ENCODE peak calls at places on chromosomes 6 and 20, in nine cellular contexts. E is NCI-H1092; U is pancreas; X is T1000; M is amygdala; J is astrocyte of the spinal cord; S is naive thymus-derived CD4-positive, alpha-beta T cell; F is NCI-H1105 treated with DMSO at 0.1 percent for 48 hours; I is WTC11. C is an unnamed sample.

GRCh38 chr20:35297153-35297552 is 4.9 kb upstream of the FAM83C start:
- DNase-seq in E (no peak), U (peak; percentile 6), X (no peak), M (no peak), J (no peak), S (no peak), F (no peak), I (no peak), C (no peak)

GRCh38 chr20:47318027-47318595 is 38.4 kb downstream of the ZMYND8 start:
- DNase-seq in E (no peak), U (no peak), X (no peak), M (no peak), J (no peak), S (no peak), F (no peak), I (peak; percentile 37), C (no peak)

GRCh38 chr6:56370591-56371198 is 123.3 kb upstream of the COL21A1 start:
- DNase-seq in E (peak; percentile 44), U (no peak), X (no peak), M (peak; percentile 6), J (peak; percentile 94), S (peak; percentile 5), F (peak; percentile 96), I (no peak), C (peak; percentile 82)

GRCh38 chr6:31740397-31741223 is 805 bp downstream of the MSH5 start:
- DNase-seq in E (no peak), U (no peak), X (no peak), M (no peak), J (no peak), S (no peak), F (no peak), I (no peak), C (no peak)

GRCh38 chr20:62666736-62667529 is 24.6 kb downstream of the SLCO4A1 start:
- DNase-seq in E (peak; percentile 16), U (peak; percentile 60), X (no peak), M (peak; percentile 35), J (no peak), S (no peak), F (no peak), I (no peak), C (no peak)

GRCh38 chr20:24995741-24996448 is 3.3 kb upstream of the APMAP start:
- DNase-seq in E (no peak), U (no peak), X (no peak), M (no peak), J (peak; percentile 5), S (no peak), F (no peak), I (no peak), C (peak; percentile 32)

GRCh38 chr20:6525447-6526303 is 241.8 kb upstream of the BMP2 start:
- DNase-seq in E (no peak), U (no peak), X (no peak), M (no peak), J (peak; percentile 24), S (no peak), F (no peak), I (peak; percentile 64), C (no peak)

GRCh38 chr6:141550471-141550870 is 582.3 kb upstream of the GJE1 start:
- DNase-seq in E (no peak), U (no peak), X (no peak), M (no peak), J (no peak), S (no peak), F (no peak), I (no peak), C (no peak)

GRCh38 chr20:17967595-17968365 is 814 bp downstream of the SNX5 start:
- DNase-seq in E (no peak), U (no peak), X (no peak), M (no peak), J (peak; percentile 59), S (peak; percentile 18), F (peak; percentile 43), I (no peak), C (peak; percentile 53)

GRCh38 chr6:107594736-107595135 is 104.8 kb downstream of the SOBP start:
- DNase-seq in E (no peak), U (no peak), X (no peak), M (no peak), J (no peak), S (no peak), F (no peak), I (no peak), C (no peak)

GRCh38 chr6:28371706-28372451 is 22.1 kb downstream of the ZKSCAN3 start:
- DNase-seq in E (no peak), U (no peak), X (no peak), M (no peak), J (no peak), S (no peak), F (no peak), I (no peak), C (no peak)

GRCh38 chr20:58870293-58871014 is 17.9 kb downstream of the GNAS start:
- DNase-seq in E (peak; percentile 45), U (peak; percentile 86), X (peak; percentile 21), M (no peak), J (peak; percentile 45), S (peak; percentile 50), F (peak; percentile 73), I (peak; percentile 83), C (peak; percentile 66)

GRCh38 chr20:43722153-43722505 is 4.7 kb downstream of the GTSF1L start:
- DNase-seq in E (no peak), U (no peak), X (no peak), M (no peak), J (no peak), S (peak; percentile 81), F (no peak), I (no peak), C (no peak)

GRCh38 chr20:53891306-53891894 is 179.0 kb downstream of the BCAS1 start:
- DNase-seq in E (no peak), U (no peak), X (no peak), M (no peak), J (no peak), S (no peak), F (no peak), I (no peak), C (no peak)

GRCh38 chr6:3788408-3789017 is 37.0 kb upstream of the PXDC1 start:
- DNase-seq in E (no peak), U (no peak), X (no peak), M (no peak), J (no peak), S (no peak), F (no peak), I (no peak), C (no peak)

GRCh38 chr6:158377866-158378265 is 65.6 kb downstream of the TULP4 start:
- DNase-seq in E (no peak), U (no peak), X (no peak), M (no peak), J (peak; percentile 31), S (no peak), F (peak; percentile 41), I (no peak), C (peak; percentile 49)

GRCh38 chr20:49668181-49668877 is 45.3 kb downstream of the B4GALT5 start:
- DNase-seq in E (no peak), U (no peak), X (no peak), M (no peak), J (no peak), S (no peak), F (no peak), I (no peak), C (no peak)

GRCh38 chr6:4693158-4693557 is 83.0 kb upstream of the CDYL start:
- DNase-seq in E (no peak), U (no peak), X (no peak), M (no peak), J (no peak), S (no peak), F (no peak), I (no peak), C (no peak)

GRCh38 chr6:3209114-3210023 is 18.1 kb downstream of the TUBB2B start:
- DNase-seq in E (no peak), U (no peak), X (peak; percentile 88), M (no peak), J (peak; percentile 96), S (no peak), F (no peak), I (peak; percentile 79), C (peak; percentile 65)

GRCh38 chr6:9540534-9541126 is 874.2 kb downstream of the TFAP2A start:
- DNase-seq in E (no peak), U (no peak), X (no peak), M (no peak), J (peak; percentile 65), S (no peak), F (peak; percentile 57), I (no peak), C (no peak)

GRCh38 chr6:56713285-56713684 is 70.6 kb upstream of the DST start:
- DNase-seq in E (no peak), U (no peak), X (peak; percentile 22), M (no peak), J (peak; percentile 88), S (no peak), F (no peak), I (no peak), C (peak; percentile 59)

GRCh38 chr6:167722634-167723309 is 103.9 kb upstream of the AFDN start:
- DNase-seq in E (no peak), U (no peak), X (no peak), M (no peak), J (no peak), S (no peak), F (no peak), I (no peak), C (peak; percentile 42)

GRCh38 chr6:53250761-53251672 is 97.7 kb downstream of the ELOVL5 start:
- DNase-seq in E (no peak), U (no peak), X (peak; percentile 35), M (no peak), J (peak; percentile 48), S (no peak), F (no peak), I (no peak), C (no peak)

GRCh38 chr20:3727333-3728035 is 5.0 kb upstream of the HSPA12B start:
- DNase-seq in E (no peak), U (no peak), X (no peak), M (no peak), J (no peak), S (no peak), F (no peak), I (no peak), C (no peak)

GRCh38 chr6:163964778-163965177 is 550.3 kb downstream of the QKI start:
- DNase-seq in E (no peak), U (no peak), X (no peak), M (no peak), J (no peak), S (no peak), F (no peak), I (no peak), C (no peak)

GRCh38 chr6:113980937-113981554 is 10.1 kb upstream of the HDAC2 start:
- DNase-seq in E (peak; percentile 0), U (no peak), X (no peak), M (no peak), J (peak; percentile 35), S (peak; percentile 7), F (peak; percentile 37), I (peak; percentile 60), C (no peak)

GRCh38 chr6:74366634-74367033 is 670.6 kb downstream of the CD109 start:
- DNase-seq in E (no peak), U (no peak), X (no peak), M (no peak), J (peak; percentile 13), S (no peak), F (no peak), I (no peak), C (no peak)

GRCh38 chr6:135159531-135159930 is 21.6 kb upstream of the MYB start:
- DNase-seq in E (no peak), U (no peak), X (no peak), M (no peak), J (no peak), S (no peak), F (no peak), I (no peak), C (no peak)

GRCh38 chr6:137216875-137217553 is 2.2 kb downstream of the IFNGR1 start:
- DNase-seq in E (no peak), U (no peak), X (no peak), M (no peak), J (no peak), S (no peak), F (peak; percentile 50), I (no peak), C (peak; percentile 65)

GRCh38 chr6:12776291-12776690 is 59.7 kb downstream of the PHACTR1 start:
- DNase-seq in E (no peak), U (no peak), X (no peak), M (no peak), J (no peak), S (no peak), F (no peak), I (peak; percentile 19), C (no peak)

GRCh38 chr6:912871-913663 is 220.1 kb upstream of the EXOC2 start:
- DNase-seq in E (no peak), U (peak; percentile 67), X (no peak), M (no peak), J (peak; percentile 26), S (no peak), F (peak; percentile 68), I (peak; percentile 70), C (peak; percentile 62)